ENCODE peak calls at places on chromosomes 6 and 20, in six cellular contexts. One of them, this sample, is unnamed.

GRCh38 chr6:151252626-151253025 is 12.9 kb downstream of the AKAP12 start:
- DNase-seq in heart left ventricle: no peak
- DNase-seq in mucosa of descending colon: no peak
- DNase-seq in uterus: no peak
- DNase-seq in ovary: no peak
- DNase-seq in astrocyte: no peak
- DNase-seq in this sample: no peak

GRCh38 chr20:62968378-62969178 is 16.1 kb downstream of the SLC17A9 start:
- DNase-seq in heart left ventricle: no peak
- DNase-seq in mucosa of descending colon: no peak
- DNase-seq in uterus: no peak
- DNase-seq in ovary: no peak
- DNase-seq in astrocyte: no peak
- DNase-seq in this sample: no peak

GRCh38 chr6:161443868-161444267 is 170.0 kb upstream of the AGPAT4 start:
- DNase-seq in heart left ventricle: peak; percentile 65
- DNase-seq in mucosa of descending colon: no peak
- DNase-seq in uterus: no peak
- DNase-seq in ovary: no peak
- DNase-seq in astrocyte: peak; percentile 74
- DNase-seq in this sample: no peak

GRCh38 chr20:13549451-13549850 is 89.3 kb downstream of the TASP1 start:
- DNase-seq in heart left ventricle: no peak
- DNase-seq in mucosa of descending colon: no peak
- DNase-seq in uterus: no peak
- DNase-seq in ovary: no peak
- DNase-seq in astrocyte: no peak
- DNase-seq in this sample: no peak

GRCh38 chr20:57714409-57715267 is 4.8 kb upstream of the PMEPA1 start:
- DNase-seq in heart left ventricle: no peak
- DNase-seq in mucosa of descending colon: no peak
- DNase-seq in uterus: no peak
- DNase-seq in ovary: no peak
- DNase-seq in astrocyte: peak; percentile 71
- DNase-seq in this sample: peak; percentile 84

GRCh38 chr6:158661156-158661555 is 11.3 kb downstream of the SYTL3 start:
- DNase-seq in heart left ventricle: no peak
- DNase-seq in mucosa of descending colon: no peak
- DNase-seq in uterus: no peak
- DNase-seq in ovary: no peak
- DNase-seq in astrocyte: no peak
- DNase-seq in this sample: no peak

GRCh38 chr20:37295001-37295400 is 5.5 kb downstream of the MANBAL start:
- DNase-seq in heart left ventricle: no peak
- DNase-seq in mucosa of descending colon: no peak
- DNase-seq in uterus: peak; percentile 81
- DNase-seq in ovary: no peak
- DNase-seq in astrocyte: peak; percentile 98
- DNase-seq in this sample: peak; percentile 100

GRCh38 chr20:59183751-59184150 is 20.1 kb downstream of the ZNF831 start:
- DNase-seq in heart left ventricle: no peak
- DNase-seq in mucosa of descending colon: no peak
- DNase-seq in uterus: no peak
- DNase-seq in ovary: no peak
- DNase-seq in astrocyte: no peak
- DNase-seq in this sample: no peak

GRCh38 chr20:57526067-57526884 is 1.3 kb upstream of the CTCFL start:
- DNase-seq in heart left ventricle: no peak
- DNase-seq in mucosa of descending colon: no peak
- DNase-seq in uterus: no peak
- DNase-seq in ovary: no peak
- DNase-seq in astrocyte: no peak
- DNase-seq in this sample: no peak

GRCh38 chr6:91717094-91717493 is 1130.2 kb upstream of the MAP3K7 start:
- DNase-seq in heart left ventricle: no peak
- DNase-seq in mucosa of descending colon: no peak
- DNase-seq in uterus: no peak
- DNase-seq in ovary: no peak
- DNase-seq in astrocyte: no peak
- DNase-seq in this sample: no peak

GRCh38 chr6:43282060-43282459 is 16.0 kb upstream of the SLC22A7 start:
- DNase-seq in heart left ventricle: no peak
- DNase-seq in mucosa of descending colon: no peak
- DNase-seq in uterus: no peak
- DNase-seq in ovary: no peak
- DNase-seq in astrocyte: no peak
- DNase-seq in this sample: no peak

GRCh38 chr6:1474205-1474604 is 84.8 kb downstream of the FOXF2 start:
- DNase-seq in heart left ventricle: no peak
- DNase-seq in mucosa of descending colon: no peak
- DNase-seq in uterus: no peak
- DNase-seq in ovary: no peak
- DNase-seq in astrocyte: no peak
- DNase-seq in this sample: no peak

GRCh38 chr6:33428219-33428890 is 8.5 kb downstream of the SYNGAP1 start:
- DNase-seq in heart left ventricle: no peak
- DNase-seq in mucosa of descending colon: peak; percentile 43
- DNase-seq in uterus: no peak
- DNase-seq in ovary: peak; percentile 72
- DNase-seq in astrocyte: no peak
- DNase-seq in this sample: peak; percentile 61

GRCh38 chr6:83463886-83464285 is 33.0 kb upstream of the ME1 start:
- DNase-seq in heart left ventricle: no peak
- DNase-seq in mucosa of descending colon: peak; percentile 27
- DNase-seq in uterus: no peak
- DNase-seq in ovary: no peak
- DNase-seq in astrocyte: no peak
- DNase-seq in this sample: peak; percentile 79

GRCh38 chr6:146805546-146806325 is 207.0 kb downstream of the ADGB start:
- DNase-seq in heart left ventricle: no peak
- DNase-seq in mucosa of descending colon: no peak
- DNase-seq in uterus: no peak
- DNase-seq in ovary: no peak
- DNase-seq in astrocyte: peak; percentile 52
- DNase-seq in this sample: no peak

GRCh38 chr6:131063028-131063763 is at the start of gene EPB41L2:
- DNase-seq in heart left ventricle: peak; percentile 89
- DNase-seq in mucosa of descending colon: peak; percentile 91
- DNase-seq in uterus: peak; percentile 88
- DNase-seq in ovary: peak; percentile 96
- DNase-seq in astrocyte: peak; percentile 72
- DNase-seq in this sample: peak; percentile 67

GRCh38 chr6:116446399-116446798 is 14.8 kb upstream of the CALHM6 start:
- DNase-seq in heart left ventricle: no peak
- DNase-seq in mucosa of descending colon: no peak
- DNase-seq in uterus: no peak
- DNase-seq in ovary: no peak
- DNase-seq in astrocyte: peak; percentile 53
- DNase-seq in this sample: peak; percentile 28

DNA sequence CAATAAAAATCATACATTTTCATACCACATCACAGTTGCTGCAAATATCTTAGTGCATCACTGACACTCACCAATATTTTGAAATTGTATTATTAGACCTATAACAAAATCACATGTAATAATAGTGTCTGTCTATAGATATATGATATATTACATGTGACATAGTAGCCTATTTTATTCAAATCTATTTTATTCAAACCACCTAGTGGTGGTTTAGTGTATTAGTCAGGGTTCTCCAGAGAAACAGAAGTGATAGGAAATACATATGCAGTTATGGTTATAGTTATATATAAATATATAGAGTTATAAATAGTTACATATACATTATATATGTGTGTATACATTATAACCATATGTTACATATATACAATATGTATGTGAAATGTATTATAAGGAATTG is 366.5 kb upstream of the ARID1B start:
- DNase-seq in heart left ventricle: no peak
- DNase-seq in mucosa of descending colon: no peak
- DNase-seq in uterus: no peak
- DNase-seq in ovary: no peak
- DNase-seq in astrocyte: no peak
- DNase-seq in this sample: no peak
- TF ChIP-seq CTCF in heart left ventricle: peak; percentile 40
- TF ChIP-seq CTCF in mucosa of descending colon: no peak
- TF ChIP-seq CTCF in uterus: no peak
- TF ChIP-seq CTCF in ovary: no peak
- TF ChIP-seq CTCF in astrocyte: no peak
- TF ChIP-seq CTCF in this sample: no peak

GRCh38 chr6:400815-401214 is 9.3 kb downstream of the IRF4 start:
- DNase-seq in heart left ventricle: no peak
- DNase-seq in mucosa of descending colon: no peak
- DNase-seq in uterus: no peak
- DNase-seq in ovary: no peak
- DNase-seq in astrocyte: no peak
- DNase-seq in this sample: no peak

GRCh38 chr6:399785-400517 is 8.4 kb downstream of the IRF4 start:
- DNase-seq in heart left ventricle: no peak
- DNase-seq in mucosa of descending colon: no peak
- DNase-seq in uterus: no peak
- DNase-seq in ovary: no peak
- DNase-seq in astrocyte: no peak
- DNase-seq in this sample: no peak

GRCh38 chr6:402901-403658 is 11.5 kb downstream of the IRF4 start:
- DNase-seq in heart left ventricle: no peak
- DNase-seq in mucosa of descending colon: no peak
- DNase-seq in uterus: no peak
- DNase-seq in ovary: no peak
- DNase-seq in astrocyte: no peak
- DNase-seq in this sample: no peak

GRCh38 chr6:401994-402640 is 10.6 kb downstream of the IRF4 start:
- DNase-seq in heart left ventricle: no peak
- DNase-seq in mucosa of descending colon: no peak
- DNase-seq in uterus: no peak
- DNase-seq in ovary: no peak
- DNase-seq in astrocyte: no peak
- DNase-seq in this sample: no peak

GRCh38 chr6:401239-401993 is 9.9 kb downstream of the IRF4 start:
- DNase-seq in heart left ventricle: no peak
- DNase-seq in mucosa of descending colon: no peak
- DNase-seq in uterus: no peak
- DNase-seq in ovary: no peak
- DNase-seq in astrocyte: no peak
- DNase-seq in this sample: no peak
- H3K36me3 ChIP-seq in heart left ventricle: no peaks in the 10 kb centered on the region
- H3K36me3 ChIP-seq in mucosa of descending colon: no peaks in the 10 kb centered on the region
- H3K36me3 ChIP-seq in uterus: no peaks in the 10 kb centered on the region
- H3K36me3 ChIP-seq in ovary: no peaks in the 10 kb centered on the region
- H3K36me3 ChIP-seq in astrocyte: no peaks in the 10 kb centered on the region
- H3K36me3 ChIP-seq in this sample: no peaks in the 10 kb centered on the region

GRCh38 chr20:35327074-35327976 is 35.1 kb upstream of the FAM83C start:
- DNase-seq in heart left ventricle: no peak
- DNase-seq in mucosa of descending colon: peak; percentile 90
- DNase-seq in uterus: no peak
- DNase-seq in ovary: no peak
- DNase-seq in astrocyte: no peak
- DNase-seq in this sample: no peak

GRCh38 chr20:35328095-35328685 is 36.0 kb upstream of the FAM83C start:
- DNase-seq in heart left ventricle: no peak
- DNase-seq in mucosa of descending colon: no peak
- DNase-seq in uterus: no peak
- DNase-seq in ovary: no peak
- DNase-seq in astrocyte: no peak
- DNase-seq in this sample: no peak

GRCh38 chr20:35326732-35327073 is 34.5 kb upstream of the FAM83C start:
- DNase-seq in heart left ventricle: no peak
- DNase-seq in mucosa of descending colon: no peak
- DNase-seq in uterus: no peak
- DNase-seq in ovary: no peak
- DNase-seq in astrocyte: no peak
- DNase-seq in this sample: no peak

GRCh38 chr20:35328689-35329088 is 36.5 kb upstream of the FAM83C start:
- DNase-seq in heart left ventricle: no peak
- DNase-seq in mucosa of descending colon: no peak
- DNase-seq in uterus: no peak
- DNase-seq in ovary: no peak
- DNase-seq in astrocyte: no peak
- DNase-seq in this sample: no peak

DNA sequence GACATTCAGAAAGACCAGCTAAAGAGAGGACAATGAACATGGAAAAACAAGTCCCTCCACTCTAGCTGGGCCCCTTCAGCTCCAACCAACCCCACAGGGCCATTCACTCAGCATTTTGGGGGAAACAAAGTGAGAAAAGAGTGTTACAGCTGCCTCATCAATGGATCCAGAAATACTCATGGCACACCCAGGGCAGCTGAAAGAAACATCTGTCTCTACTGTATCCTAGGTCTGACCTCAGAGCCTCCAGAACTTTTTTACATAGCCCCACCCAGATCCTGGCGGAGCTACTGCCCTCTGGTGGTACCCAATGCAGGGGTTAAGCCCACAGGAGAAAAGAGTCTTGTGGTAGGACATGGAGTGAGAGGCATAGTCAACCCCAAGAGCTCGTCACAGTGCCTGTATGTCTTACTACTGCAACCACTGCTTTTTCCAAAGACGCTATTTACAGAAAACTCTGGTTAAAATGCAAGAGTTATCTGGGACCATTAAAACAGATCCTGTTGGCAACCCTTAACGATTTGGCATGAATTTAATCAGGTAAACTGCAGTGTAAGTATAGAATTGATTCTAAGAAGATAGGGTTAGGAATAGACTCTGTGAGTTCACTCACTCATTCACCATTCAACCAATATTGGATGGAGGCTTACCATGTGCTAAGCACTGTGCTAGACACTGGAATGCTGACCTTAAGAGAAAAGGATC is 37.4 kb upstream of the FAM83C start:
- DNase-seq in heart left ventricle: no peak
- DNase-seq in mucosa of descending colon: peak; percentile 73
- DNase-seq in uterus: no peak
- DNase-seq in ovary: no peak
- DNase-seq in astrocyte: no peak
- DNase-seq in this sample: peak; percentile 59
- TF ChIP-seq CTCF in heart left ventricle: no peak
- TF ChIP-seq CTCF in mucosa of descending colon: peak; percentile 30
- TF ChIP-seq CTCF in uterus: no peak
- TF ChIP-seq CTCF in ovary: no peak
- TF ChIP-seq CTCF in astrocyte: peak; percentile 31
- TF ChIP-seq CTCF in this sample: peak; percentile 75

GRCh38 chr20:11012975-11013374 is 339.2 kb upstream of the JAG1 start:
- DNase-seq in heart left ventricle: no peak
- DNase-seq in mucosa of descending colon: no peak
- DNase-seq in uterus: no peak
- DNase-seq in ovary: no peak
- DNase-seq in astrocyte: peak; percentile 64
- DNase-seq in this sample: no peak

GRCh38 chr20:11018668-11019170 is 344.9 kb upstream of the JAG1 start:
- DNase-seq in heart left ventricle: no peak
- DNase-seq in mucosa of descending colon: no peak
- DNase-seq in uterus: no peak
- DNase-seq in ovary: no peak
- DNase-seq in astrocyte: no peak
- DNase-seq in this sample: no peak

GRCh38 chr20:11011653-11012052 is 337.9 kb upstream of the JAG1 start:
- DNase-seq in heart left ventricle: no peak
- DNase-seq in mucosa of descending colon: no peak
- DNase-seq in uterus: no peak
- DNase-seq in ovary: no peak
- DNase-seq in astrocyte: no peak
- DNase-seq in this sample: no peak

GRCh38 chr20:11015440-11015839 is 341.6 kb upstream of the JAG1 start:
- DNase-seq in heart left ventricle: no peak
- DNase-seq in mucosa of descending colon: no peak
- DNase-seq in uterus: no peak
- DNase-seq in ovary: no peak
- DNase-seq in astrocyte: no peak
- DNase-seq in this sample: no peak

GRCh38 chr20:11013801-11014200 is 340.0 kb upstream of the JAG1 start:
- DNase-seq in heart left ventricle: no peak
- DNase-seq in mucosa of descending colon: no peak
- DNase-seq in uterus: no peak
- DNase-seq in ovary: no peak
- DNase-seq in astrocyte: no peak
- DNase-seq in this sample: no peak
- H3K36me3 ChIP-seq in heart left ventricle: no peaks in the 10 kb centered on the region
- H3K36me3 ChIP-seq in mucosa of descending colon: no peaks in the 10 kb centered on the region
- H3K36me3 ChIP-seq in uterus: no peaks in the 10 kb centered on the region
- H3K36me3 ChIP-seq in ovary: no peaks in the 10 kb centered on the region
- H3K36me3 ChIP-seq in astrocyte: no peaks in the 10 kb centered on the region
- H3K36me3 ChIP-seq in this sample: no peaks in the 10 kb centered on the region

This sample was measured in bronchial epithelial cell.